ENCODE peak calls at places on chromosomes 12 and 14, in five cellular contexts. O, F, S, Y and A are unnamed samples.

GRCh38 chr12:88836156-88836555 is 255.9 kb upstream of the KITLG start:
- DNase-seq in O (no peak), F (no peak), S (no peak), Y (no peak), A (no peak)

GRCh38 chr14:102227184-102227964 is 77.6 kb downstream of the MOK start:
- DNase-seq in O (no peak), F (no peak), S (no peak), Y (no peak), A (no peak)

GRCh38 chr12:57718641-57719528 is 19.7 kb downstream of the AGAP2 start:
- DNase-seq in O (no peak), F (no peak), S (no peak), Y (no peak), A (no peak)

GRCh38 chr12:15540469-15540872 is 218.2 kb downstream of the PTPRO start:
- DNase-seq in O (no peak), F (no peak), S (no peak), Y (peak; percentile 71), A (no peak)

GRCh38 chr14:73610692-73611091 is 1.6 kb upstream of the ACOT6 start:
- DNase-seq in O (no peak), F (no peak), S (no peak), Y (no peak), A (no peak)

GRCh38 chr14:91545946-91546716 is 36.0 kb upstream of the PPP4R3A start:
- DNase-seq in O (no peak), F (no peak), S (no peak), Y (no peak), A (no peak)

GRCh38 chr14:35384386-35385041 is 20.0 kb downstream of the NFKBIA start:
- DNase-seq in O (no peak), F (peak; percentile 85), S (no peak), Y (peak; percentile 98), A (no peak)

GRCh38 chr12:12365931-12366431 is 9.1 kb downstream of the BORCS5 start:
- DNase-seq in O (no peak), F (no peak), S (no peak), Y (peak; percentile 59), A (no peak)

GRCh38 chr12:14883663-14884062 is 2.0 kb downstream of the MGP start:
- DNase-seq in O (no peak), F (no peak), S (no peak), Y (no peak), A (no peak)

GRCh38 chr12:112124918-112125249 is 476 bp upstream of the TRAFD1 start:
- DNase-seq in O (no peak), F (no peak), S (no peak), Y (no peak), A (no peak)

GRCh38 chr12:52360106-52360662 is 7.1 kb downstream of the KRT85 start:
- DNase-seq in O (no peak), F (no peak), S (no peak), Y (no peak), A (no peak)

GRCh38 chr12:122991623-122992275 is 11.3 kb downstream of the ARL6IP4 start:
- DNase-seq in O (no peak), F (no peak), S (no peak), Y (no peak), A (no peak)
- TF ChIP-seq CTCF in O (no peak), F (no peak), S (no peak), Y (no peak), A (no peak)

GRCh38 chr12:116735084-116735483 is 2.8 kb downstream of the SPRING1 start:
- DNase-seq in O (no peak), F (no peak), S (no peak), Y (no peak), A (no peak)

GRCh38 chr12:116739381-116739887 is 1.3 kb downstream of the RNFT2 start:
- DNase-seq in O (no peak), F (no peak), S (no peak), Y (no peak), A (no peak)

GRCh38 chr12:116736962-116737773 is 701 bp downstream of the SPRING1 start:
- DNase-seq in O (peak; percentile 55), F (no peak), S (no peak), Y (no peak), A (no peak)

GRCh38 chr12:116735951-116736599 is 1.8 kb downstream of the SPRING1 start:
- DNase-seq in O (peak; percentile 62), F (no peak), S (no peak), Y (no peak), A (no peak)

DNA sequence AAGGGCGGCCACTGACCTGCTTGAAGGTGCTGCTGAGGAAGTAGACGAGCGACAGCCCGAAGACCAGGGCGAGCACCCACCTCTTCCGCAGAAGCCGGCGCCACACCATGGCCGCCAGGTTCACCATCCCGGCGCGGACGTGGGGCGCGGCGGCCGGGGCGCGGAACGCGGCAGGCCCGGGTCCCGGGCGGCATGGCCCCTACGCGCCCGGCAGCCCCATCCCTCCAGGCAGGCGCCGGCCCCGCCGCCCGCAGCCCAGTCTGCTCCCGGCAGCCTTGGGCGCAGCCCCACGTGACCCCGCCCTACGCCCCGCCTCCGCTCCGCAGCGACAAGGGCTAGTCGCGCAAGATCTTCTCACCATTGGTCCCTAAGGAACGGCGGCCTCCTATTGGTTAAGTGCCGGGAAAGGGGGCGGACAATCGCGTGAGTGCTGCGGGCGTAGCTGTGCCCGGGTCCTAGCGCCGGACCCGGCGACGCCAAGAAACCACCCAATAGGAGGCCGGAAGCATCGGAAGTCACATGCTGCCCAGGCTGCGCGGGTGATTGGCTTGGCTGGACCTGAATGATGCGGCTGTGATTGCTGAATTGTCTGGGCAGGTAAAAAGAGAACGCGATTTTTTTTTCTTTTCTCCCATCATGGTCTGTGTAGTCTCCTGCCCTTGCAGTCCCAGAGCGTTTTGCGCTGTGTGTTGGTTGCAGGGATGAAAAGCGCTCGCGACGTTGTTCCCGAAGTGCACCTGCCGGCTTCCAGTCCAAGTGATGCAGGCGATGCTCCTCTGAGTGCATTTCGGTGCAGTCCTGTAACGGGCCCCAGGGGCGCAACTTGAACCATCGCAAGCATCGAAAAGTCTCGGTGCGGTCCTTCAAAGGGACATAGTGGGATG is at the start of the genes RNFT2 and SPRING1:
- DNase-seq in O (peak; percentile 99), F (peak; percentile 100), S (peak; percentile 92), Y (peak; percentile 99), A (peak; percentile 96)
- TF ChIP-seq CTCF in O (no peak), F (no peak), S (no peak), Y (no peak), A (no peak)

GRCh38 chr12:7042847-7043246 is 17.7 kb upstream of the C1S start:
- DNase-seq in O (no peak), F (no peak), S (no peak), Y (peak; percentile 64), A (no peak)
- TF ChIP-seq CTCF in O (peak; percentile 48), F (no peak), S (peak; percentile 40), Y (peak; percentile 48), A (no peak)

GRCh38 chr14:78698991-78699390 is 528.8 kb downstream of the NRXN3 start:
- DNase-seq in O (no peak), F (no peak), S (no peak), Y (no peak), A (no peak)

GRCh38 chr14:78700236-78700635 is 530.1 kb downstream of the NRXN3 start:
- DNase-seq in O (no peak), F (no peak), S (no peak), Y (peak; percentile 4), A (no peak)

GRCh38 chr14:78701246-78701645 is 531.1 kb downstream of the NRXN3 start:
- DNase-seq in O (no peak), F (no peak), S (no peak), Y (peak; percentile 45), A (no peak)

DNA sequence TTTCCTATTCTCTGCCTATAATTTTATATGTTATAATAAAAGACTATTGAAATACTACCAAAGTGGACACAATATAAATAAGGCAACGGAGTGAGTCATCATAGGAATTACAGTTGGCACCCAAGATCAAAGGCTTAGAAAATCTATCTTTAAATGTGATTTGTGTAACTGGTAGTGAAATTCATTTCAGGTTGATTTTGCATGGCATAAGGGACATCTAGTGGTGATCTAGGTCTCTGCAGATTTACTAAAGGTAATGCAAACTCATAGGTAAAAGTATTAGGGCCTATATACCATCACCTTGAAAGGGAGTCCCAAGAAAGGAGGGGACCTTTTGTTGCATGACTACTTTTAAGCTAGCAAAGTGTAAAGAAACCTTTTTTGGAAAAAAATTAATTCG is 527.2 kb downstream of the NRXN3 start:
- DNase-seq in O (no peak), F (no peak), S (peak; percentile 4), Y (peak; percentile 69), A (no peak)
- TF ChIP-seq CTCF in O (no peak), F (no peak), S (peak; percentile 56), Y (peak; percentile 75), A (no peak)

DNA sequence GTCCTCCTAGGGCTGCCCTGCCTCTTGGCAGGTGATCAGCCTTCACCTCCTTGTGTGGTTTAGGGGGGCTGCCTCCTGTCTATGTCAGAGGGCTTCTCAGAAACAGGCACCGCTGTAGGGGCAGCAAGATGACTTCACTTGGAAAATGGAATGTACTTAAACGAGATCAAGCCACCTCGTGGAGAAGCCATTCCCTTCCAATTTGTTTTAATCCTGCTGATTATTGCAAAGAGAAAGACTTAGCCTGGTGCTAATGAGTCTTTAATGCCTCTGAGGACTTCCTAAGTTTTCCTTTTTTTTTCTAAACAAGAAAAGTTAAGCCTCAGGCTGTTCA is 62.3 kb upstream of the RFLNA start:
- DNase-seq in O (no peak), F (no peak), S (no peak), Y (no peak), A (no peak)
- TF ChIP-seq CTCF in O (no peak), F (no peak), S (no peak), Y (no peak), A (no peak)

GRCh38 chr12:3200779-3201738 is 123.9 kb downstream of the TSPAN9 start:
- DNase-seq in O (no peak), F (no peak), S (no peak), Y (no peak), A (no peak)
- TF ChIP-seq CTCF in O (no peak), F (no peak), S (no peak), Y (no peak), A (no peak)